ENCODE peak calls at places on chromosomes 12 and 14, in nine cellular contexts. One of them, this sample, is unnamed.

GRCh38 chr12:26823391-26823790 is 9.6 kb downstream of the ITPR2 start:
- DNase-seq in suprapubic skin: no peak
- DNase-seq in A549: no peak
- DNase-seq in uterus: no peak
- DNase-seq in lower leg skin: no peak
- DNase-seq in body of pancreas: no peak
- DNase-seq in vagina: no peak
- DNase-seq in K562: no peak
- DNase-seq in esophagus muscularis mucosa: no peak
- DNase-seq in this sample: no peak

GRCh38 chr12:97921957-97922722 is 459.5 kb downstream of the RMST start:
- DNase-seq in suprapubic skin: no peak
- DNase-seq in A549: no peak
- DNase-seq in uterus: peak; percentile 14
- DNase-seq in lower leg skin: no peak
- DNase-seq in body of pancreas: no peak
- DNase-seq in vagina: no peak
- DNase-seq in K562: no peak
- DNase-seq in esophagus muscularis mucosa: no peak
- DNase-seq in this sample: no peak

GRCh38 chr12:92485356-92486348 is 217.1 kb upstream of the PLEKHG7 start:
- DNase-seq in suprapubic skin: no peak
- DNase-seq in A549: no peak
- DNase-seq in uterus: no peak
- DNase-seq in lower leg skin: no peak
- DNase-seq in body of pancreas: no peak
- DNase-seq in vagina: no peak
- DNase-seq in K562: no peak
- DNase-seq in esophagus muscularis mucosa: no peak
- DNase-seq in this sample: no peak

GRCh38 chr14:93094121-93094918 is 21.4 kb downstream of the ITPK1 start:
- DNase-seq in suprapubic skin: no peak
- DNase-seq in A549: no peak
- DNase-seq in uterus: no peak
- DNase-seq in lower leg skin: no peak
- DNase-seq in body of pancreas: no peak
- DNase-seq in vagina: no peak
- DNase-seq in K562: no peak
- DNase-seq in esophagus muscularis mucosa: no peak
- DNase-seq in this sample: no peak

GRCh38 chr12:47903927-47904646 is 707 bp downstream of the VDR start:
- DNase-seq in suprapubic skin: peak; percentile 83
- DNase-seq in A549: peak; percentile 38
- DNase-seq in uterus: peak; percentile 46
- DNase-seq in lower leg skin: peak; percentile 92
- DNase-seq in body of pancreas: peak; percentile 25
- DNase-seq in vagina: no peak
- DNase-seq in K562: peak; percentile 64
- DNase-seq in esophagus muscularis mucosa: no peak
- DNase-seq in this sample: peak; percentile 65

GRCh38 chr14:88987516-88987915 is 163.1 kb downstream of the TTC8 start:
- DNase-seq in suprapubic skin: no peak
- DNase-seq in A549: no peak
- DNase-seq in uterus: no peak
- DNase-seq in lower leg skin: no peak
- DNase-seq in body of pancreas: no peak
- DNase-seq in vagina: no peak
- DNase-seq in K562: no peak
- DNase-seq in esophagus muscularis mucosa: no peak
- DNase-seq in this sample: no peak

GRCh38 chr12:85179680-85180300 is 100.2 kb upstream of the ALX1 start:
- DNase-seq in suprapubic skin: no peak
- DNase-seq in A549: no peak
- DNase-seq in uterus: no peak
- DNase-seq in lower leg skin: no peak
- DNase-seq in body of pancreas: no peak
- DNase-seq in vagina: no peak
- DNase-seq in K562: no peak
- DNase-seq in esophagus muscularis mucosa: no peak
- DNase-seq in this sample: no peak

GRCh38 chr12:117118838-117119591 is 19.8 kb upstream of the TESC start:
- DNase-seq in suprapubic skin: no peak
- DNase-seq in A549: no peak
- DNase-seq in uterus: no peak
- DNase-seq in lower leg skin: no peak
- DNase-seq in body of pancreas: no peak
- DNase-seq in vagina: no peak
- DNase-seq in K562: no peak
- DNase-seq in esophagus muscularis mucosa: no peak
- DNase-seq in this sample: no peak

DNA sequence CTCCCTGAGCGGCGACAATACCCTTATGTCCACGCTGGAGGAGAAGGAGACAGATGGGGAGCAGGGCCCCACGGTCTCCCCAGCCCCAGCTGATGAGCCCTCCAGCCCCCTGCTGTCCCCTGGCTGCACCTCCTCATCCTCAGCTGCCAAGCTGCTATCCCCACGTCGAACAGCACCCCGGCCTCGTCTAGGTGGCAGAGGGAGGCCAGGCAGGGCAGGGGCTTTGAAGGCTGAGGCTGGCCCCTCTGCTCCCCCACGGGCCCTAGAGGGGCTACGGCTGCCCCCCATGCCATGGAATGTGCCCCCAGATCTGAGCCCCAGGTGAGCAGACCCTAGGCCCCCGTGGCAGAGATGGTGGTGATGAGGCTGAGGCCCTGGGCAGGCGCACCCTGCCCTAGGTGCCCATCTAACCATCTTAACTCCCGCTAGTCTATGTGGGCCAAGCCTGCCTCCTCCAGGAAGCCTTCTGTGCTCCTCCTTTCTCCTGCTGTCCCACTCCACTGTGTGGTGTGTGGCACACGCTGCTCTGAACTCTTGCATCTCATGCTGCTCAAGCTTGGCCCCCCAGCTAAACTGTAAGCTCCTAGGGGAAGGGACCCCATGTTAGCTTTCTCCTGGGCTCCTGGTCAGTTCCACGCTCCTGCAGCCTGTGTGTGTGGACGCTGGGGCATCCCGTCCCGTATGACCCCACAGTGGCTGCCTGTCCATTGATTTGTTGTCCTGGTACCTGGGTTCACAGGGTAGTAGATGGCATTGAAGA is 12.1 kb downstream of the MCRS1 start:
- DNase-seq in suprapubic skin: no peak
- DNase-seq in A549: no peak
- DNase-seq in uterus: no peak
- DNase-seq in lower leg skin: no peak
- DNase-seq in body of pancreas: no peak
- DNase-seq in vagina: no peak
- DNase-seq in K562: no peak
- DNase-seq in esophagus muscularis mucosa: no peak
- DNase-seq in this sample: no peak
- TF ChIP-seq POLR2A in suprapubic skin: no peak
- TF ChIP-seq POLR2A in A549: no peak
- TF ChIP-seq POLR2A in uterus: no peak
- TF ChIP-seq POLR2A in lower leg skin: no peak
- TF ChIP-seq POLR2A in body of pancreas: no peak
- TF ChIP-seq POLR2A in vagina: no peak
- TF ChIP-seq POLR2A in K562: no peak
- TF ChIP-seq POLR2A in esophagus muscularis mucosa: no peak
- TF ChIP-seq POLR2A in this sample: no peak

GRCh38 chr14:75070383-75070782 is 942 bp downstream of the ZC2HC1C start:
- DNase-seq in suprapubic skin: peak; percentile 85
- DNase-seq in A549: no peak
- DNase-seq in uterus: peak; percentile 84
- DNase-seq in lower leg skin: peak; percentile 93
- DNase-seq in body of pancreas: peak; percentile 67
- DNase-seq in vagina: no peak
- DNase-seq in K562: peak; percentile 81
- DNase-seq in esophagus muscularis mucosa: no peak
- DNase-seq in this sample: no peak

GRCh38 chr14:75067212-75067611 is 2.2 kb upstream of the ZC2HC1C start:
- DNase-seq in suprapubic skin: no peak
- DNase-seq in A549: no peak
- DNase-seq in uterus: no peak
- DNase-seq in lower leg skin: no peak
- DNase-seq in body of pancreas: no peak
- DNase-seq in vagina: no peak
- DNase-seq in K562: no peak
- DNase-seq in esophagus muscularis mucosa: no peak
- DNase-seq in this sample: no peak

GRCh38 chr14:75068294-75069020 is 984 bp upstream of the ZC2HC1C start:
- DNase-seq in suprapubic skin: no peak
- DNase-seq in A549: no peak
- DNase-seq in uterus: no peak
- DNase-seq in lower leg skin: no peak
- DNase-seq in body of pancreas: no peak
- DNase-seq in vagina: no peak
- DNase-seq in K562: peak; percentile 26
- DNase-seq in esophagus muscularis mucosa: no peak
- DNase-seq in this sample: no peak

GRCh38 chr14:75069811-75070145 is 337 bp downstream of the ZC2HC1C start:
- DNase-seq in suprapubic skin: no peak
- DNase-seq in A549: no peak
- DNase-seq in uterus: no peak
- DNase-seq in lower leg skin: no peak
- DNase-seq in body of pancreas: no peak
- DNase-seq in vagina: no peak
- DNase-seq in K562: no peak
- DNase-seq in esophagus muscularis mucosa: no peak
- DNase-seq in this sample: no peak

DNA sequence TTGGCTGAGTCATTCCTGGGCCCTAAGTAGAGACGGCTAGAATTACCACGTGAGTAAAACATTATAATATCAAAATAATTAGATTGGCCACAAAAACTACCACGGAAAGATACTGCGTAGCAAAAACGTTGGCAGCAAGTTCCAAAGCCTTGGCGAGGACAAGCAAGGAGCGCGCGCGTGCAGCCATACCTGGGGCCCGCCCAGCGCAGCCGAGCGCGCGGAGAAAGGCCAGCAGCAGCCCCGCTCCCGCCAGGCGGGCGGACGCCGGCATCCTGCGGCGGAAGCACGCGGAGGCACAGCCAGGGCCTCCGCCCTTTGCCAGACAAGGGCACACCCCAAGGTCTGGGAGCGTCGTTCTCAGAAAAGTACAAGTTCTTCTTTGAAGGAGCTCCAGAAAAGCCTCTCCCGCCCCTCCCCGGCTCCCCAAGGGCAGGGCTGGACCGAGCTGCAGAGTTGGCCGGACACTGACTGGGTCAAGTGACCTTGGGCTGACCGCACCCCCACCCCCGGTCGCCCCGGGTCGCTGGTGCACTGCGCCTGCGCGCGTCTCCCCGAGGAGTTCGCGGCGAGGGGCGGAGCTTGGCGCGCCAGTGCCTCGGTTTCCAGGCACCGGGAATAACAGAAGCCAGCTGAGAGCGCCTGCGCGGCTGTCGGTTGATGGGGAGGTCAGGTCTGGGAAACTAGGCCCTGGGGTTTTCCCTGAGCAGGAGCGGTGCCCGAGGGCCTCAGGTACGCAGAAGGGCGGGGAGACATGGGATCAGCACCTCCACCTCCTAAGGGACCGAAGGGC is at the start of gene ZC2HC1C:
- DNase-seq in suprapubic skin: peak; percentile 97
- DNase-seq in A549: peak; percentile 84
- DNase-seq in uterus: peak; percentile 98
- DNase-seq in lower leg skin: peak; percentile 99
- DNase-seq in body of pancreas: peak; percentile 98
- DNase-seq in vagina: no peak
- DNase-seq in K562: peak; percentile 95
- DNase-seq in esophagus muscularis mucosa: peak; percentile 98
- DNase-seq in this sample: peak; percentile 69
- TF ChIP-seq POLR2A in suprapubic skin: peak; percentile 49
- TF ChIP-seq POLR2A in A549: no peak
- TF ChIP-seq POLR2A in uterus: peak; percentile 26
- TF ChIP-seq POLR2A in lower leg skin: no peak
- TF ChIP-seq POLR2A in body of pancreas: peak; percentile 71
- TF ChIP-seq POLR2A in vagina: no peak
- TF ChIP-seq POLR2A in K562: peak; percentile 74
- TF ChIP-seq POLR2A in esophagus muscularis mucosa: peak; percentile 29
- TF ChIP-seq POLR2A in this sample: peak; percentile 12

GRCh38 chr12:123237646-123238329 is 4.6 kb downstream of the MTRFR start:
- DNase-seq in suprapubic skin: peak; percentile 80
- DNase-seq in A549: peak; percentile 49
- DNase-seq in uterus: peak; percentile 60
- DNase-seq in lower leg skin: peak; percentile 92
- DNase-seq in body of pancreas: peak; percentile 74
- DNase-seq in vagina: no peak
- DNase-seq in K562: peak; percentile 75
- DNase-seq in esophagus muscularis mucosa: no peak
- DNase-seq in this sample: no peak

GRCh38 chr12:123232472-123232806 is 502 bp downstream of the MPHOSPH9 start:
- DNase-seq in suprapubic skin: no peak
- DNase-seq in A549: peak; percentile 79
- DNase-seq in uterus: no peak
- DNase-seq in lower leg skin: peak; percentile 87
- DNase-seq in body of pancreas: no peak
- DNase-seq in vagina: no peak
- DNase-seq in K562: no peak
- DNase-seq in esophagus muscularis mucosa: no peak
- DNase-seq in this sample: peak; percentile 35

GRCh38 chr12:123231931-123232330 is 1.0 kb downstream of the MPHOSPH9 start:
- DNase-seq in suprapubic skin: no peak
- DNase-seq in A549: peak; percentile 26
- DNase-seq in uterus: no peak
- DNase-seq in lower leg skin: no peak
- DNase-seq in body of pancreas: no peak
- DNase-seq in vagina: no peak
- DNase-seq in K562: no peak
- DNase-seq in esophagus muscularis mucosa: no peak
- DNase-seq in this sample: no peak

GRCh38 chr12:123232807-123233504 is at the start of the genes MPHOSPH9 and MTRFR:
- DNase-seq in suprapubic skin: peak; percentile 99
- DNase-seq in A549: peak; percentile 99
- DNase-seq in uterus: peak; percentile 99
- DNase-seq in lower leg skin: peak; percentile 100
- DNase-seq in body of pancreas: peak; percentile 99
- DNase-seq in vagina: peak; percentile 99
- DNase-seq in K562: peak; percentile 99
- DNase-seq in esophagus muscularis mucosa: peak; percentile 100
- DNase-seq in this sample: peak; percentile 89

DNA sequence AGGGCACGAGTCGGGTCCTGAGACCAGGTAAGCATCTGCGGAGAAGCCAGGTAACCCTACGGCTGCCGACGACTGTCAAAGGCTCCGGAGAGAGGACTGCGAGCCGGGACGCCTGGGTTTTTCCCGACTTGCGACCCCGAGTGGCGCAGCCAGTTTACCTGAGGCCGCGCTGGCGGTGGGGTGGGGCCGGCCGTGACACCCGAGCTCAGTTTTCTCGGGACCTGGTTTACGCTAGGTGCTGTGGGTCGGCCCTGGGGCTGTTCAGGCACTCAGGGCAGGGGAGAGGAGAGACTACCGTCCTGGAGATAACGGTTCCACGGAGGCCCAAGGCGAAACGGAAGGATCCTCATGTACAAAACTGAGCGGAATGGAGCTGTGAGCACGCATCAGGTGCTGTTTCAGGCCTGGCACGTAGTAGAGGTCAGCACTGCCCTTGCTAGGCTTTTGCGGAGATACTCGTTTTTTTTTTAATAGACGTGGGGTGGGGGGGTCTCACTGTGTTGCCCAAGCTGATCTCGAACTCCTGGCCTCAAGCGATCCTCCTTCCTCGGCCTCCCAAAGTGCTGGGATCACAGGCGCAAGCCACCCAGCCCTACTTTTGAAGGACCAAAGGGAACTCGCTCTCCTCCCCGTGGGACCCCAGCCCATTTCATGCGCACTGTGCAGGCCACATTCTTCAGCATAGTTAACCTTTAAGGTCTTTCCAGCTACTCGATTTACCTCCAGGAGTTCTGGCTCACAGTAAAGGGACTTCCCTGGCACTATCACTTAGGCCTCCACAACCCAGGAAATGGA is 466 bp downstream of the MTRFR start:
- DNase-seq in suprapubic skin: no peak
- DNase-seq in A549: no peak
- DNase-seq in uterus: no peak
- DNase-seq in lower leg skin: peak; percentile 79
- DNase-seq in body of pancreas: no peak
- DNase-seq in vagina: no peak
- DNase-seq in K562: no peak
- DNase-seq in esophagus muscularis mucosa: no peak
- DNase-seq in this sample: no peak
- TF ChIP-seq POLR2A in suprapubic skin: no peak
- TF ChIP-seq POLR2A in A549: peak; percentile 56
- TF ChIP-seq POLR2A in uterus: no peak
- TF ChIP-seq POLR2A in lower leg skin: no peak
- TF ChIP-seq POLR2A in body of pancreas: no peak
- TF ChIP-seq POLR2A in vagina: no peak
- TF ChIP-seq POLR2A in K562: no peak
- TF ChIP-seq POLR2A in esophagus muscularis mucosa: no peak
- TF ChIP-seq POLR2A in this sample: peak; percentile 46

GRCh38 chr14:51581017-51581881 is 70.5 kb upstream of the FRMD6 start:
- DNase-seq in suprapubic skin: no peak
- DNase-seq in A549: no peak
- DNase-seq in uterus: no peak
- DNase-seq in lower leg skin: no peak
- DNase-seq in body of pancreas: no peak
- DNase-seq in vagina: no peak
- DNase-seq in K562: no peak
- DNase-seq in esophagus muscularis mucosa: no peak
- DNase-seq in this sample: no peak
- TF ChIP-seq POLR2A in suprapubic skin: no peak
- TF ChIP-seq POLR2A in A549: no peak
- TF ChIP-seq POLR2A in uterus: no peak
- TF ChIP-seq POLR2A in lower leg skin: no peak
- TF ChIP-seq POLR2A in body of pancreas: no peak
- TF ChIP-seq POLR2A in vagina: no peak
- TF ChIP-seq POLR2A in K562: no peak
- TF ChIP-seq POLR2A in esophagus muscularis mucosa: no peak
- TF ChIP-seq POLR2A in this sample: no peak